ENCODE peak calls at places on chromosomes 2 and 18, in eight cellular contexts. Z is HTR-8/SVneo; T is EL; C is activated naive CD4-positive, alpha-beta T cell treated with anti-CD3 and anti-CD28 coated beads, Interleukin-2, amount 10 ng/mL, durations not matched to agents 7 days and 5 days; J is GM10248; D is foreskin keratinocyte; F is amygdala; M is naive thymus-derived CD4-positive, alpha-beta T cell. W is an unnamed sample.

GRCh38 chr2:15243762-15244161 is 317.4 kb downstream of the NBAS start:
- DNase-seq in Z (peak), T (peak), C (no peak), J (no peak), D (peak), F (no peak), M (no peak), W (peak)

GRCh38 chr2:234204480-234204879 is 154.0 kb downstream of the SPP2 start:
- DNase-seq in Z (no peak), T (no peak), C (no peak), J (no peak), D (peak), F (no peak), M (no peak), W (no peak)

GRCh38 chr2:14350856-14351255 is 281.7 kb upstream of the LRATD1 start:
- DNase-seq in Z (no peak), T (no peak), C (no peak), J (no peak), D (peak), F (no peak), M (no peak), W (no peak)

GRCh38 chr2:200603972-200604371 is 18.2 kb downstream of the AOX1 start:
- DNase-seq in Z (peak), T (peak), C (no peak), J (no peak), D (peak), F (no peak), M (no peak), W (peak)

GRCh38 chr18:59419386-59419785 is 60.3 kb upstream of the LMAN1 start:
- DNase-seq in Z (no peak), T (peak), C (no peak), J (no peak), D (no peak), F (no peak), M (no peak), W (no peak)

GRCh38 chr2:26469092-26469710 is 8.7 kb downstream of the OTOF start:
- DNase-seq in Z (peak), T (peak), C (peak), J (peak), D (peak), F (no peak), M (no peak), W (peak)

GRCh38 chr18:44464401-44465185 is 216.1 kb upstream of the SETBP1 start:
- DNase-seq in Z (no peak), T (peak), C (no peak), J (no peak), D (peak), F (no peak), M (no peak), W (peak)

GRCh38 chr2:70765507-70765906 is 2.5 kb downstream of the ADD2 start:
- DNase-seq in Z (no peak), T (no peak), C (no peak), J (no peak), D (no peak), F (no peak), M (no peak), W (no peak)

GRCh38 chr2:47299555-47299954 is 103.4 kb upstream of the MSH2 start:
- DNase-seq in Z (no peak), T (peak), C (no peak), J (no peak), D (peak), F (no peak), M (no peak), W (peak)

GRCh38 chr2:219423656-219424378 is 5.6 kb downstream of the DES start:
- DNase-seq in Z (no peak), T (no peak), C (no peak), J (no peak), D (no peak), F (no peak), M (no peak), W (no peak)

GRCh38 chr2:236675051-236675450 is 105.4 kb downstream of the ACKR3 start:
- DNase-seq in Z (no peak), T (peak), C (no peak), J (no peak), D (peak), F (no peak), M (no peak), W (peak)

GRCh38 chr2:78408795-78409118 is 616.7 kb upstream of the REG3G start:
- DNase-seq in Z (no peak), T (no peak), C (no peak), J (no peak), D (no peak), F (no peak), M (no peak), W (no peak)

GRCh38 chr2:45273412-45274189 is 264.3 kb upstream of the SIX2 start:
- DNase-seq in Z (no peak), T (no peak), C (no peak), J (no peak), D (no peak), F (no peak), M (no peak), W (no peak)

GRCh38 chr2:190948671-190949070 is 65.3 kb downstream of the STAT1 start:
- DNase-seq in Z (peak), T (peak), C (no peak), J (no peak), D (peak), F (no peak), M (no peak), W (peak)

GRCh38 chr2:216217904-216218260 is 108.7 kb downstream of the XRCC5 start:
- DNase-seq in Z (no peak), T (no peak), C (no peak), J (no peak), D (no peak), F (no peak), M (no peak), W (no peak)

GRCh38 chr2:31137211-31138036 is 816 bp downstream of the GALNT14 start:
- DNase-seq in Z (no peak), T (peak), C (peak), J (peak), D (peak), F (no peak), M (no peak), W (no peak)

GRCh38 chr2:219057709-219058540 is 2.8 kb downstream of the IHH start:
- DNase-seq in Z (peak), T (peak), C (peak), J (peak), D (peak), F (peak), M (peak), W (peak)

GRCh38 chr2:62254424-62255266 is 58.7 kb downstream of the B3GNT2 start:
- DNase-seq in Z (no peak), T (no peak), C (no peak), J (no peak), D (no peak), F (no peak), M (no peak), W (peak)

W was measured in trophoblast cell.